ENCODE peak calls at places on chromosomes 3 and 15, in five cellular contexts. N is AG04450, P is transverse colon, K is tibial nerve, H is vagina. V is an unnamed sample.

GRCh38 chr3:73485877-73486311 is 138.8 kb downstream of the PDZRN3 start:
- DNase-seq in N (no peak), P (no peak), K (no peak), H (no peak), V (no peak)

GRCh38 chr3:46857485-46858341 is 5.5 kb downstream of the MYL3 start:
- DNase-seq in N (no peak), P (no peak), K (peak), H (no peak), V (no peak)

GRCh38 chr3:80244390-80244789 is 476.6 kb upstream of the ROBO1 start:
- DNase-seq in N (peak), P (peak), K (no peak), H (no peak), V (no peak)

GRCh38 chr3:20905210-20905805 is 719.3 kb upstream of the SGO1 start:
- DNase-seq in N (no peak), P (no peak), K (no peak), H (no peak), V (no peak)

GRCh38 chr15:71278989-71279756 is 163.9 kb downstream of the THSD4 start:
- DNase-seq in N (peak), P (peak), K (peak), H (no peak), V (no peak)

GRCh38 chr3:193960485-193961172 is 175.3 kb upstream of the HES1 start:
- DNase-seq in N (no peak), P (peak), K (no peak), H (no peak), V (peak)

GRCh38 chr3:134356411-134357040 is 17.7 kb downstream of the AMOTL2 start:
- DNase-seq in N (no peak), P (no peak), K (peak), H (no peak), V (no peak)

GRCh38 chr3:13135811-13136321 is 62.6 kb upstream of the IQSEC1 start:
- DNase-seq in N (no peak), P (no peak), K (no peak), H (no peak), V (no peak)

GRCh38 chr3:27521179-27521871 is 37.1 kb upstream of the SLC4A7 start:
- DNase-seq in N (no peak), P (no peak), K (no peak), H (no peak), V (no peak)

GRCh38 chr3:113275876-113276580 is 64.7 kb downstream of the BOC start:
- DNase-seq in N (no peak), P (peak), K (peak), H (no peak), V (peak)

GRCh38 chr3:11907667-11908660 is 61.3 kb upstream of the TAMM41 start:
- DNase-seq in N (no peak), P (no peak), K (no peak), H (no peak), V (no peak)

GRCh38 chr15:92001307-92001706 is 147.8 kb downstream of the SLCO3A1 start:
- DNase-seq in N (no peak), P (no peak), K (no peak), H (no peak), V (no peak)

GRCh38 chr3:172201990-172202318 is 162.6 kb downstream of the FNDC3B start:
- DNase-seq in N (peak), P (no peak), K (no peak), H (no peak), V (no peak)

GRCh38 chr3:156743859-156744258 is 69.5 kb downstream of the TIPARP start:
- DNase-seq in N (no peak), P (no peak), K (no peak), H (no peak), V (no peak)

GRCh38 chr3:97389883-97390282 is 374.7 kb upstream of the ARL6 start:
- DNase-seq in N (no peak), P (no peak), K (no peak), H (no peak), V (no peak)

GRCh38 chr3:11155341-11156025 is 1.2 kb downstream of the HRH1 start:
- DNase-seq in N (peak), P (peak), K (peak), H (peak), V (peak)

GRCh38 chr3:157956850-157957249 is 149.4 kb downstream of the SHOX2 start:
- DNase-seq in N (no peak), P (no peak), K (no peak), H (no peak), V (no peak)

GRCh38 chr3:9970020-9970652 is 16.5 kb downstream of the EMC3 start:
- DNase-seq in N (no peak), P (no peak), K (no peak), H (no peak), V (no peak)

GRCh38 chr3:11452988-11453847 is 181.0 kb downstream of the ATG7 start:
- DNase-seq in N (no peak), P (no peak), K (no peak), H (no peak), V (no peak)

GRCh38 chr3:32278714-32279113 is 40.2 kb downstream of the CMTM8 start:
- DNase-seq in N (no peak), P (no peak), K (no peak), H (no peak), V (no peak)

GRCh38 chr3:177905895-177906511 is 630.2 kb upstream of the KCNMB2 start:
- DNase-seq in N (peak), P (no peak), K (no peak), H (no peak), V (no peak)

GRCh38 chr15:43134157-43134637 is 811 bp downstream of the TMEM62 start:
- DNase-seq in N (no peak), P (no peak), K (no peak), H (no peak), V (no peak)

GRCh38 chr3:5218815-5219214 is 31.3 kb downstream of the EDEM1 start:
- DNase-seq in N (no peak), P (no peak), K (no peak), H (no peak), V (no peak)

GRCh38 chr3:113594066-113594465 is 61.7 kb downstream of the SIDT1 start:
- DNase-seq in N (no peak), P (no peak), K (no peak), H (no peak), V (no peak)

GRCh38 chr15:68022061-68022460 is 32.1 kb upstream of the PIAS1 start:
- DNase-seq in N (no peak), P (peak), K (no peak), H (no peak), V (no peak)

GRCh38 chr15:68028808-68029207 is 25.3 kb upstream of the PIAS1 start:
- DNase-seq in N (no peak), P (no peak), K (no peak), H (no peak), V (no peak)

GRCh38 chr3:120418866-120419490 is 31.8 kb downstream of the FSTL1 start:
- DNase-seq in N (no peak), P (peak), K (no peak), H (no peak), V (peak)

GRCh38 chr15:81504170-81504905 is 130.3 kb upstream of the TMC3 start:
- DNase-seq in N (no peak), P (no peak), K (no peak), H (no peak), V (no peak)

GRCh38 chr3:43019168-43019765 is 40.2 kb downstream of the GASK1A start:
- DNase-seq in N (no peak), P (no peak), K (no peak), H (no peak), V (no peak)

GRCh38 chr3:140629351-140630137 is 48.3 kb upstream of the TRIM42 start:
- DNase-seq in N (no peak), P (no peak), K (no peak), H (no peak), V (no peak)

GRCh38 chr15:75151214-75152128 is 50.2 kb upstream of the C15orf39 start:
- DNase-seq in N (no peak), P (no peak), K (no peak), H (no peak), V (no peak)

DNA sequence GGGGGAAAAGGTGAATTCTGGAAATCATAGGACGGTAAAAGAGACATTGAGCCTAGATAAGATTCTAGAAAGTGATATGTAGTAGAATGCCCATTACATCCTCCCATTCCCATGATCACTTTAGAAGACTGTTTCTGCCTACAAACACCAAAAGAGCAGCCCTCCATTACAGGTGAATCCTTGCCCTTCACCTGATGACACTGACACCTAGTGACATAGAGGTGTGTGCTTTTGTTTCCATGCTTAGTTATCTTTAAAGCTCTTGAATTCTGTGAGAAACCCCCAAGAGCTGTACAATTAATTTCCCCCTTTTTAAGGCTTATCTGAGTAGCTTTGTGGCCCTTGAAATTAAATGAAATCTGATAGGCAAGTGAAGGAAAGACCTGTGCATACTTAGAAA is 8.3 kb upstream of the BBX start:
- DNase-seq in N (no peak), P (no peak), K (no peak), H (no peak), V (no peak)
- H3K27ac ChIP-seq in N (no peak), P (no peak), K (no peak), H (no peak), V (no peak)

GRCh38 chr3:138912237-138912636 is 34.7 kb downstream of the FOXL2 start:
- DNase-seq in N (no peak), P (no peak), K (no peak), H (no peak), V (no peak)

GRCh38 chr3:138915503-138916498 is 31.1 kb downstream of the FOXL2 start:
- DNase-seq in N (peak), P (peak), K (peak), H (peak), V (peak)

GRCh38 chr3:138914870-138915502 is 32.0 kb downstream of the FOXL2 start:
- DNase-seq in N (no peak), P (no peak), K (no peak), H (no peak), V (no peak)

GRCh38 chr3:138919304-138919703 is 27.6 kb downstream of the FOXL2 start:
- DNase-seq in N (no peak), P (no peak), K (no peak), H (no peak), V (no peak)

GRCh38 chr3:138916824-138917223 is 30.1 kb downstream of the FOXL2 start:
- DNase-seq in N (no peak), P (peak), K (no peak), H (no peak), V (no peak)
- H3K27ac ChIP-seq in N (no peak), P (peak), K (no peak), H (no peak), V (no peak)

DNA sequence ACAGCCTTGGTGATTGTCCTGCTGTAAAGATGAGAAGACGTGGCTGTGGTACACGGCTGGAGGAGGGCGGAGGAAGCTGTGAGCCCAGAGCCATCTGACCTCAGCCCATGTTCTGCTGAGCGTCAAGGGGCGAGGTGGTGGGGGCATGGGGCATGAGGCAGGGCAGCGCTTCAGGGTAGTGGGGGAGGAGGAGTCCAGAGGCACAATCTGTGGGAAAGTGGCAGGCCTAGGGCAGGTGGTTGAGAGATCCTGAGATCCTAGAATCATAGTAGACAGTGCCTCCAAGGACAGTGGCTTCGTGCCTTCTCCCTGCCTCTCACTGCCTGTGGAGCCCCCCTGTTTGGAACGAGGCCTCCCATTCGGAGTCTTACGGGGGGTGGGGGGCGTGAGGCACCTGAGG is 5.6 kb downstream of the H1-8 start:
- DNase-seq in N (no peak), P (no peak), K (no peak), H (no peak), V (no peak)
- H3K27ac ChIP-seq in N (no peak), P (no peak), K (no peak), H (no peak), V (no peak)

GRCh38 chr3:164332856-164333802 is 745.2 kb downstream of the SI start:
- DNase-seq in N (no peak), P (no peak), K (no peak), H (no peak), V (no peak)
- H3K27ac ChIP-seq in N (no peak), P (no peak), K (no peak), H (no peak), V (no peak)

V was measured in substantia nigra.